ENCODE peak calls at places on chromosomes 3 and 15, in eight cellular contexts. B is AG04450, L is left lung, C is heart left ventricle, P is HFF-Myc, V is AG09309, M is endothelial cell, R is RWPE2. G is an unnamed sample.

GRCh38 chr3:84245779-84246178 is 713.0 kb upstream of the CADM2 start:
- DNase-seq in B (no peak), C (no peak), M (no peak), V (no peak), R (no peak), P (no peak), L (no peak), G (no peak)

GRCh38 chr15:63156086-63156707 is 1.1 kb downstream of the RPS27L start:
- DNase-seq in P (no peak), B (no peak), M (no peak), V (no peak), R (no peak), C (no peak), L (no peak), G (no peak)

GRCh38 chr3:135869439-135870105 is 96.0 kb upstream of the PPP2R3A start:
- DNase-seq in L (no peak), M (no peak), P (no peak), V (no peak), C (no peak), B (no peak), R (no peak), G (no peak)

GRCh38 chr3:63800097-63800496 is 19.0 kb upstream of the C3orf49 start:
- DNase-seq in C (no peak), V (no peak), P (peak), R (no peak), B (no peak), L (no peak), M (no peak), G (no peak)

GRCh38 chr3:155382396-155383042 is 89.0 kb upstream of the STRIT1 start:
- DNase-seq in P (peak), M (peak), R (no peak), B (no peak), V (no peak), C (peak), L (peak), G (peak)

GRCh38 chr3:62164746-62165145 is 208.6 kb downstream of the FEZF2 start:
- DNase-seq in V (no peak), B (no peak), P (no peak), R (no peak), C (no peak), M (no peak), L (no peak), G (no peak)

GRCh38 chr3:16474304-16474703 is 39.2 kb downstream of the RFTN1 start:
- DNase-seq in C (no peak), V (no peak), B (no peak), P (no peak), M (no peak), R (no peak), L (no peak), G (no peak)

GRCh38 chr3:31710123-31710841 is 177.6 kb downstream of the STT3B start:
- DNase-seq in C (no peak), P (no peak), R (no peak), L (no peak), V (no peak), B (no peak), M (no peak), G (no peak)

GRCh38 chr3:99430348-99431134 is 207.9 kb upstream of the COL8A1 start:
- DNase-seq in P (no peak), C (no peak), V (no peak), M (no peak), R (no peak), B (no peak), L (no peak), G (no peak)

GRCh38 chr3:67090472-67090871 is 92.4 kb downstream of the KBTBD8 start:
- DNase-seq in C (no peak), V (peak), L (no peak), R (no peak), M (no peak), B (no peak), P (no peak), G (no peak)

GRCh38 chr15:20346082-20346805 is 195.4 kb downstream of the GOLGA6L6 start:
- DNase-seq in B (no peak), M (no peak), L (peak), P (no peak), V (no peak), R (peak), C (peak), G (peak)

GRCh38 chr3:11096266-11097135 is 57.8 kb upstream of the HRH1 start:
- DNase-seq in R (peak), B (peak), V (peak), P (peak), L (peak), M (peak), C (peak), G (peak)

GRCh38 chr15:92391640-92392039 is 2.0 kb upstream of the ST8SIA2 start:
- DNase-seq in P (no peak), M (peak), R (no peak), L (no peak), C (no peak), V (no peak), B (no peak), G (no peak)
- TF ChIP-seq CTCF in P (peak), M (peak), R (peak), L (peak), C (peak), V (peak), B (peak), G (no peak)

GRCh38 chr3:115552007-115552406 is 71.3 kb upstream of the GAP43 start:
- DNase-seq in M (no peak), B (no peak), P (no peak), L (no peak), V (no peak), C (no peak), R (no peak), G (no peak)

GRCh38 chr3:115550285-115550741 is 73.0 kb upstream of the GAP43 start:
- DNase-seq in R (no peak), P (peak), L (no peak), M (no peak), V (peak), C (peak), B (peak), G (no peak)

GRCh38 chr3:115553796-115554495 is 69.4 kb upstream of the GAP43 start:
- DNase-seq in V (no peak), P (no peak), M (no peak), R (no peak), L (no peak), C (no peak), B (no peak), G (no peak)

GRCh38 chr3:115551091-115551490 is 72.2 kb upstream of the GAP43 start:
- DNase-seq in M (no peak), L (no peak), R (no peak), P (no peak), C (no peak), V (no peak), B (no peak), G (no peak)

DNA sequence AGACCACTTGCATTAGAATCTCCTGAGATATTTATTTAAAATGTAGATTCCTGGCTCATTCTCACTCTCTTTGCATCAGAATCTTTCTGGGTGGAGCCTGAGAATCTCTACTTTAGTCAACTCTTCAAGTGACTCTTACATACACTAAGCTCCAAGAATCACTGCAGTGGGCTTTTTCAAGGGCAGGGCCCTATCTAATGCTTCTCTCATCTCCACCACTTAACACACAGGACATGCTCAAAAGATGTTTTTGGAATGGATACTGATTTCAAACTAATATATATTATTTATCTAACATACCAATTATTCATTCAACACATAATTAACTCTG is 68.8 kb upstream of the GAP43 start:
- DNase-seq in V (no peak), R (no peak), C (no peak), M (no peak), P (no peak), B (no peak), L (no peak), G (no peak)
- TF ChIP-seq CTCF in V (no peak), R (no peak), C (no peak), M (no peak), P (no peak), B (no peak), L (no peak), G (no peak)

GRCh38 chr3:52533623-52534280 is at the start of gene NT5DC2:
- DNase-seq in B (no peak), P (no peak), V (no peak), L (peak), C (peak), M (peak), R (no peak), G (peak)
- TF ChIP-seq CTCF in B (no peak), P (no peak), V (no peak), L (no peak), C (no peak), M (no peak), R (peak), G (no peak)

GRCh38 chr3:178044320-178044719 is 491.9 kb upstream of the KCNMB2 start:
- DNase-seq in B (no peak), M (no peak), C (no peak), V (no peak), P (no peak), R (no peak), L (no peak), G (no peak)

GRCh38 chr3:178047496-178047895 is 488.7 kb upstream of the KCNMB2 start:
- DNase-seq in V (no peak), B (no peak), L (no peak), C (no peak), M (no peak), P (no peak), R (no peak), G (no peak)

GRCh38 chr3:178048768-178049167 is 487.5 kb upstream of the KCNMB2 start:
- DNase-seq in P (no peak), B (no peak), V (no peak), R (no peak), L (no peak), C (no peak), M (no peak), G (no peak)

GRCh38 chr3:178041931-178042330 is 494.3 kb upstream of the KCNMB2 start:
- DNase-seq in L (no peak), R (no peak), C (no peak), B (no peak), P (no peak), M (no peak), V (no peak), G (no peak)

GRCh38 chr3:178043084-178043483 is 493.2 kb upstream of the KCNMB2 start:
- DNase-seq in R (no peak), M (no peak), V (no peak), L (no peak), P (no peak), B (no peak), C (no peak), G (no peak)
- TF ChIP-seq CTCF in R (no peak), M (no peak), V (no peak), L (no peak), P (no peak), B (no peak), C (no peak), G (no peak)

DNA sequence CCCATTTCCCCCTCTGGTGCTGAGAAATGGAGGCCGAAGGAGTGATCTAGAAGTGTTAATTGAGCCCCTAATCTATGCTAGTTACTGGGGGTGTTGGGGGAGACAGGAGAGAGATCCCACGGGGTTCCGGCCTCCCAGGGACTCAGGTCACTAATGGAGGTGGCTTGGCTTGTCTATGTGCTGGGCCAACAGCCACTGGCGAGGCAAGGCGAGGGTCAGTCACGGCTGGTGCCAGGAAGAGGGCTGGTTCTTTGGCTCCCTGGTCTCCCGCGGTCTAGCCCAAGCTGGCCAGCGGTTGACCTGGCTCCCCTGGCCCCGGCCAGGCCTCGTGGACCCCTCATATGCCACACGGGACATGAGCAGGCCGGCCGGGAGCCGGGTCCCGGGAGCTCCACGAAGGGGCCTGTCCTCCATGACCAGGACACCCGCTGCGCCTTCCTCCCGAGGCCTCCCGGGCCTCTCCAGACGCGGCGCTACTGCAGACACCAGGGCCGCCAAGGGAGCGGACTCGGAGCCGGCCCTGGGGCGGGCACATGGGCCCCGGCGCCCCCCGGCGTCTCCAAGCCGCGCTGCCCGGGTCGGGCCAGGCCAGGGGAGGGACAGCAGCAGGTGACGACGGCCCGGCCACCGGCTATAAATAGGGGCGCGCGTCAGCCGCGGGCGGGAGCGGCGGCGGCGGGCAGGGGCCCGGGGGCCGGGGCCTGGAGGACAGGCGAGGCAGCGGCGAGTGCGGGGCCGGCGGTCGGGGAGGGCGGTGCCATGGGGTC is at the start of gene ALPK3:
- DNase-seq in P (no peak), B (no peak), V (no peak), L (peak), R (peak), M (peak), C (peak), G (peak)
- TF ChIP-seq CTCF in P (no peak), B (no peak), V (no peak), L (no peak), R (no peak), M (no peak), C (no peak), G (no peak)

DNA sequence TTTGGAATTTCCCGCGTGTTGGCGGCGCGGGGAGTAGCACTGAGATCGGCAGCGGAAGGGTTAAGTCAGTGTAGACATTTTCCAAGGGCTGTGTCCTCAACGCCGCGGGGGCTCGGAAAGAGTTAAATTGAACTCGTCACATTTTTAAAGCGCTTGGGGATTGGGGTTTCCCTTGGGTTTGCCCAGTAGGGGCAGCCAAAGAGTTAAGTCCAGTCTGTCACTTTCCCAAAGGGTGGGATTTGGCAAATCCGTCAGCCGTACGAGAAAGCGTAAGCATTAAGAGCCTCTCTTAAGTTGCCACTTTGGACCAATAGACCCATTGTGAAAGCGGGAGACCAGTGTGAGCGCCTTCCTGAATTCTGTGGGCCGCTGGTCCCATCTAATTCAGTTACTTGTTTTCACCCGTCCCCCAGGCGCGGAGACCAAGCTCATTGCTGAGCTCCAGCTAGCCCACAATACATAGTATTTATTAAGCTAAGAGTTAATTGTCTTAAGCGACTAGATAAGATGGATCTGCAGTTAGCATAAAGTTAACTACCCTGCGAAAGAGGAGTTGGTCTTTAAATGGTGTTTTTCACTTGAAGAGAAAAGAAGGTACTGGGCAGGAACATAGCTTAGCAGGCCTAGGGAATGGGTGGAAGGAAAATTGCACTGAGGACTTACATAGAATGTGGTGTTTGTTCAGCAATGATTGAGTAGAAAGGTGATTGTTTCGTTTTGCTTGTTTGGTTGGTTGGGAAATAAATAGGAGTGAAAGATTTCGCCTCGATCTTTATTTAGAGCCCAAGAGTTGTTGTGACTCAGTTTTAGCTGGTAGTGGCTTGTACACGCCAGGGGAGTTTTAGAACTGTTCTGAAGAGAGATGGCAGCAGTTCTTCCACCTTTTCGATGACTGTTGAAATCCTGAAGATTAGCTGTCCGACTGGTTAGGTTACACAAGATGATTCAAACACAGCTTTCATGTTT is 932 bp downstream of the ARL8B start:
- DNase-seq in B (no peak), M (no peak), R (no peak), C (peak), V (no peak), P (no peak), L (no peak), G (no peak)
- TF ChIP-seq CTCF in B (peak), M (no peak), R (no peak), C (no peak), V (no peak), P (no peak), L (no peak), G (no peak)

GRCh38 chr15:38463893-38464292 is 10.0 kb downstream of the FAM98B start:
- DNase-seq in L (no peak), V (no peak), R (no peak), M (no peak), B (no peak), C (no peak), P (no peak), G (no peak)

GRCh38 chr15:38458646-38459045 is 4.7 kb downstream of the FAM98B start:
- DNase-seq in V (no peak), M (no peak), C (no peak), L (no peak), P (no peak), R (no peak), B (no peak), G (no peak)

GRCh38 chr15:38460543-38460942 is 6.6 kb downstream of the FAM98B start:
- DNase-seq in C (no peak), L (no peak), M (no peak), B (no peak), P (no peak), R (no peak), V (no peak), G (no peak)

GRCh38 chr15:38459480-38459879 is 5.6 kb downstream of the FAM98B start:
- DNase-seq in V (no peak), L (peak), P (no peak), R (no peak), C (no peak), B (no peak), M (no peak), G (no peak)

GRCh38 chr15:38461089-38461833 is 7.3 kb downstream of the FAM98B start:
- DNase-seq in C (no peak), M (no peak), L (no peak), R (no peak), P (no peak), B (no peak), V (no peak), G (no peak)
- TF ChIP-seq CTCF in C (no peak), M (no peak), L (no peak), R (no peak), P (no peak), B (no peak), V (no peak), G (no peak)

G was measured in mesothelial cell of epicardium.